ENCODE peak calls at places on chromosomes 16 and 17, in seven cellular contexts. H is EL; D is NCI-H2081; Z is stimulated activated naive B cell treated with anti-CD40 and anti-IgM and Interleukin-4, amounts not matched to agents 10 μg/mL and 1 μg/mL and 100 μg/mL, for 72 hours; I is A549; B is activated CD4-positive, alpha-beta T cell treated with anti-CD3 and anti-CD28 coated beads for 36 hours; T is mucosa of gallbladder. U is an unnamed sample.

GRCh38 chr17:80195671-80196529 is 24.2 kb downstream of the SGSH start:
- DNase-seq in B (peak; percentile 74), I (no peak), T (no peak), Z (peak; percentile 14), D (no peak), H (peak; percentile 25), U (no peak)

GRCh38 chr17:77491921-77492445 is 351.2 kb downstream of the SEC14L1 start:
- DNase-seq in D (no peak), B (no peak), H (no peak), I (no peak), Z (peak; percentile 48), T (no peak), U (no peak)

GRCh38 chr16:67561824-67562525 is 351 bp upstream of the CTCF start:
- DNase-seq in H (peak; percentile 99), I (peak; percentile 96), Z (peak; percentile 99), T (peak; percentile 96), B (peak; percentile 99), D (peak; percentile 94), U (peak; percentile 98)

GRCh38 chr16:5001986-5002385 is 31.7 kb downstream of the NAGPA start:
- DNase-seq in Z (no peak), B (no peak), I (no peak), T (no peak), H (no peak), D (no peak), U (no peak)

GRCh38 chr17:77693776-77694175 is 264.7 kb upstream of the TNRC6C start:
- DNase-seq in Z (no peak), B (no peak), D (no peak), I (no peak), H (no peak), T (no peak), U (no peak)

GRCh38 chr16:9484901-9485300 is 393.5 kb downstream of the HAPSTR1 start:
- DNase-seq in B (no peak), H (no peak), D (no peak), I (no peak), T (no peak), Z (no peak), U (no peak)

GRCh38 chr17:75346906-75347305 is 57.7 kb upstream of the SLC25A19 start:
- DNase-seq in D (no peak), T (no peak), B (peak; percentile 59), H (peak; percentile 25), I (no peak), Z (peak; percentile 40), U (no peak)

GRCh38 chr16:85575910-85576309 is 37.2 kb upstream of the GSE1 start:
- DNase-seq in I (no peak), D (no peak), T (no peak), B (no peak), Z (no peak), H (no peak), U (no peak)

GRCh38 chr17:34368455-34369195 is 5.6 kb upstream of the CCL1 start:
- DNase-seq in H (no peak), D (no peak), B (no peak), Z (no peak), I (no peak), T (no peak), U (no peak)

U was measured in HT1080.